ENCODE peak calls at places on chromosomes 13 and 19, in four cellular contexts. P is hippocampal formation; V is stimulated activated CD8-positive, alpha-beta memory T cell treated with anti-CD3 and anti-CD28 coated beads, Interleukin-7, amount 100 ng/mL, for 1 hour; W is stimulated activated CD4-positive, alpha-beta T cell treated with anti-CD3 and anti-CD28 coated beads, Interleukin-4, amount 100 ng/mL, for 48 hours. C is an unnamed sample.

GRCh38 chr19:46610413-46610775 is 9.3 kb downstream of the CALM3 start:
- DNase-seq in P (no peak), V (no peak), W (no peak), C (no peak)

GRCh38 chr13:113123226-113124150 is 889 bp downstream of the F10 start:
- DNase-seq in P (no peak), V (no peak), W (no peak), C (no peak)

GRCh38 chr13:24251525-24251924 is 57.9 kb upstream of the C1QTNF9 start:
- DNase-seq in P (no peak), V (peak), W (peak), C (no peak)

GRCh38 chr13:24068472-24068871 is 92.0 kb upstream of the SPATA13 start:
- DNase-seq in P (no peak), V (no peak), W (no peak), C (no peak)

GRCh38 chr13:51255556-51255955 is 33.4 kb downstream of the FAM124A start:
- DNase-seq in P (no peak), V (no peak), W (no peak), C (no peak)

GRCh38 chr19:58559275-58560006 is 1.0 kb upstream of the UBE2M start:
- DNase-seq in P (no peak), V (no peak), W (peak), C (peak)

GRCh38 chr19:18895038-18895827 is 725 bp downstream of the CERS1 start:
- DNase-seq in P (peak), V (no peak), W (no peak), C (no peak)

GRCh38 chr19:6890938-6891337 is 3.6 kb downstream of the ADGRE1 start:
- DNase-seq in P (no peak), V (no peak), W (peak), C (no peak)

GRCh38 chr13:85313761-85314503 is 485.3 kb downstream of the SLITRK6 start:
- DNase-seq in P (no peak), V (no peak), W (no peak), C (no peak)

GRCh38 chr13:113418722-113419049 is 34.6 kb downstream of the ADPRHL1 start:
- DNase-seq in P (no peak), V (no peak), W (no peak), C (no peak)

GRCh38 chr19:9610484-9611113 is 10.4 kb downstream of the ZNF561 start:
- DNase-seq in P (no peak), V (no peak), W (no peak), C (no peak)

GRCh38 chr19:33133438-33134031 is 1.6 kb downstream of the WDR88 start:
- DNase-seq in P (no peak), V (no peak), W (no peak), C (no peak)

GRCh38 chr13:87671031-87671823 is at the start of gene SLITRK5:
- DNase-seq in P (peak), V (peak), W (peak), C (no peak)

GRCh38 chr13:50358221-50358620 is 343.0 kb downstream of the KCNRG start:
- DNase-seq in P (no peak), V (no peak), W (no peak), C (no peak)

GRCh38 chr19:57759096-57759495 is 10.4 kb upstream of the ZNF586 start:
- DNase-seq in P (no peak), V (no peak), W (no peak), C (no peak)

GRCh38 chr19:38362076-38362945 is 12.1 kb upstream of the PSMD8 start:
- DNase-seq in P (no peak), V (peak), W (peak), C (peak)

GRCh38 chr19:54674021-54674617 is 11.3 kb downstream of the LILRB4 start:
- DNase-seq in P (no peak), V (no peak), W (no peak), C (peak)

GRCh38 chr13:42320375-42320787 is 48.4 kb downstream of the AKAP11 start:
- DNase-seq in P (no peak), V (no peak), W (no peak), C (no peak)

GRCh38 chr19:3178377-3178972 is at the start of gene S1PR4:
- DNase-seq in P (no peak), V (peak), W (peak), C (no peak)

GRCh38 chr19:10828981-10829821 is 6.8 kb downstream of the TMED1 start:
- DNase-seq in P (no peak), V (no peak), W (no peak), C (no peak)

GRCh38 chr19:57435062-57435978 is at the start of gene ZNF749:
- DNase-seq in P (peak), V (peak), W (peak), C (peak)

GRCh38 chr13:44484562-44485164 is 91.5 kb downstream of the TSC22D1 start:
- DNase-seq in P (no peak), V (no peak), W (no peak), C (no peak)

GRCh38 chr13:63161219-63161618 is 1745.6 kb upstream of the PCDH20 start:
- DNase-seq in P (no peak), V (no peak), W (no peak), C (no peak)

GRCh38 chr13:98959775-98960325 is 18.0 kb downstream of the DOCK9 start:
- DNase-seq in P (no peak), V (no peak), W (no peak), C (no peak)

GRCh38 chr13:23506071-23506820 is 64.0 kb upstream of the TNFRSF19 start:
- DNase-seq in P (no peak), V (no peak), W (no peak), C (no peak)